ENCODE peak calls at places on chromosomes 2 and 18, in five cellular contexts. C is lower lobe of right lung, A is IMR-90, V is GM23248, O is skeletal muscle cell. D is an unnamed sample.

GRCh38 chr2:222743263-222743865 is 71.9 kb downstream of the MOGAT1 start:
- DNase-seq in C (no peak), A (no peak), V (no peak), O (no peak), D (no peak)

GRCh38 chr2:9231291-9232165 is 24.9 kb downstream of the ASAP2 start:
- DNase-seq in C (peak; percentile 60), A (no peak), V (no peak), O (no peak), D (no peak)

GRCh38 chr2:27133905-27134780 is at the start of gene PREB:
- DNase-seq in C (peak; percentile 99), A (peak; percentile 92), V (peak; percentile 99), O (peak; percentile 78), D (peak; percentile 96)

GRCh38 chr2:201120500-201120899 is 4.5 kb downstream of the CFLAR start:
- DNase-seq in C (no peak), A (no peak), V (no peak), O (no peak), D (no peak)

GRCh38 chr2:73113634-73113958 is 848 bp upstream of the RAB11FIP5 start:
- DNase-seq in C (no peak), A (no peak), V (no peak), O (no peak), D (no peak)

GRCh38 chr2:20698916-20699613 is 32.1 kb downstream of the GDF7 start:
- DNase-seq in C (no peak), A (no peak), V (no peak), O (no peak), D (no peak)

GRCh38 chr2:26752636-26753035 is 11.4 kb upstream of the SLC35F6 start:
- DNase-seq in C (no peak), A (no peak), V (peak; percentile 77), O (no peak), D (no peak)

GRCh38 chr2:240458044-240458899 is 22.8 kb downstream of the GPC1 start:
- DNase-seq in C (peak; percentile 30), A (no peak), V (no peak), O (no peak), D (no peak)

GRCh38 chr2:68311033-68311432 is 8.7 kb downstream of the CNRIP1 start:
- DNase-seq in C (no peak), A (no peak), V (no peak), O (no peak), D (no peak)
- H3K4me3 ChIP-seq in C (no peak overlapping the region), A (no peak overlapping the region), V (no peak overlapping the region), O (no peak overlapping the region), D (no peak overlapping the region)

DNA sequence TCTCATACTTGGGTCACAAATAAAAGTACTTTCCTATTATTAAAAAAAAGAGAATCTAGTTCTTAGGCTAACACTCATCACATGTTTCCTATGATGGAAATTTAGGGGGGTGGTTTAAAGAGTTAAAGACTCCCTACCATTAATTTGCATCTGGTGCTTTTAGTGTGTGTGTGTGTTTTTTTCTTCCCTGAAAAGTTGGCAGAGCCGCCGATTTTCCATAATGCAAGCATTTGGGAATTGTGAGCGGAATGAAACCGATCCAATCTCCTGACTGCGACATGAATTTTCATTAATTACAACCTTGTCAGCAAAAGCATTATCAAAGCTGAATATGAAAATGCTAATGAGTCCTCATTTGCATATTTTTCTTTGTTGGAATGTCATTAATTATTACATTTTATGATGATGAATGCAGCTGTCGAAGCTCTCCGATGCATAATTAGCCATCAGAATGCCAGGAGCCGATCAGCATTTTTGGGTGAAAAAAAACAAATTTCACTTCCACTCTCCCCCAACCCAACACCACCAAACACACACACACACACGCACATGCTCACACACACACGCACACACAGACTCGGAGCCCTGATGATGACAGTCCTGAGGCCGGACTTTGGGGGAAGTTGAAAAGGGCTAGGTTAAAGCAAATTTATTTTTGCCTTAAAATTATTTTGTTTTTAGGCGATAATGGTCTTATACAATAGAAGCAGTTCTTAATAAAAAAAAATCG is 165.4 kb downstream of the TCF4 start:
- DNase-seq in C (no peak), A (peak; percentile 53), V (peak; percentile 73), O (no peak), D (no peak)
- H3K4me3 ChIP-seq in C (peak overlapping the region; percentile 32), A (peak overlapping the region; percentile 43), V (peak overlapping the region; percentile 79), O (peak overlapping the region; percentile 48), D (no peak overlapping the region)

DNA sequence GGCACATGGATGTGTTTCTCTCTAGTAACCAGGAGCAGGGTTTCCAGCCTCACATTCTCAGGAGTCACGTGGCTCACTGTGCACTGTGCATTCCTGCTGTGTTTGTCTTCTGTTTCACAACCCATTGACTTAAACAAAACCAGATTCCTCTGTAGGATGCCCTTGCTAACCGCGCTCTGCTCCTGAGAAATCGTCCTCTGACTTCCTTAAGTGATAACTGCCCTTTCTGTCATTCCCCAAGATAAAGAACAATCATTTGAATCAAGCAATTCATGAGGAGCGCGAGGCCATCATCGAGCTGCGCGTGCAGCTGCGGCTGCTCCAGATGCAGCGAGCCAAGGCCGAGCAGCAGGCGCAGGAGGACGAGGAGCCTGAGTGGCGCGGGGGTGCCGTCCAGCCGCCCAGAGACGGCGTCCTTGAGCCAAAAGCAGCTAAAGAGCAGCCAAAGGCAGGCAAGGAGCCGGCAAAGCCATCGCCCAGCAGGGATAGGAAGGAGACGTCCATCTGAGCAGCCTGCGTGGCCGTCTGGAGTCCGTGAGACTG is 60.2 kb downstream of the RALBP1 start:
- DNase-seq in C (no peak), A (peak; percentile 96), V (peak; percentile 97), O (peak; percentile 84), D (no peak)
- H3K4me3 ChIP-seq in C (no peak overlapping the region), A (no peak overlapping the region), V (peak overlapping the region; percentile 49), O (no peak overlapping the region), D (no peak overlapping the region)

GRCh38 chr2:119365436-119365835 is 1.2 kb downstream of the C2orf76 start:
- DNase-seq in C (no peak), A (no peak), V (no peak), O (no peak), D (no peak)
- H3K4me3 ChIP-seq in C (peak overlapping the region; percentile 83), A (peak overlapping the region; percentile 59), V (peak overlapping the region; percentile 90), O (peak overlapping the region; percentile 91), D (peak overlapping the region; percentile 71)

DNA sequence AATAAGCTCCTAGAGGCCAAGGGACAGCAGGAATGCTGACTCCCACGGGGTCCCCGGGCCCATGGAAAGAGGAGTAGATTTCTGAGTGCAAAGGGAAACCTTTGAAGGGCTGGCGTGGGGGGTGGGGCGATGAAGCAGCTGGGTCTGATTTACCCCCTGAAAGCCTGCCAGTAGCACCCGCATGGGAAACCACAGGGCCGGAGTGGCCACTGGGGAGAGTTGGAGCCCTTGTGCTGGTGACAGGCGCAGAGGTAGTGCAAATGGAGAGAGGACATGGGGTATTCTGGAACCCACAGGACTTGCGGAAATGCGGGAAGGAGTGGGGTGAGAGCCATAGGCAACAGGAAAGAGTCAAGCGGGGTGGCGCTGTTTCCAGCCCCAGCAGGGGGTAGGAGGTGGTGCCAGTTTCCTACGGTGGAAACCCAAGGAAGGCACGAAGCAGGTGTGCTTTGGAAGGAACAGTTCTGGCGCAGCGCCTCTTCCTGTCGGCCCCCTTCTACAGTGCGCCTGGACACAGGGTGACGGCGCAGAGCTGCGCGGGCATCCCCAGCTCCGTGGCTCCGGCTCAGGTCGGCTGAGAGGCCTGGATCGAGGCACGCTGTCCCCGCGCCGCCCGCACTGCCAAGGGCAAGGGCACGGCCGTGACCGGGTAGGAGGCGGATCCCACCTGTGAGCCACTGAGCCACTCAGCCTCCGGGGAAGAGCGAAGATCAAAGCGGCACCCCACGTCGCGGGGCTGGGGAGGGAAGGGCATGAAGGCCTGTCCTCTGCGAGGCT is 149.0 kb upstream of the GLI2 start:
- DNase-seq in C (peak; percentile 60), A (no peak), V (no peak), O (no peak), D (no peak)
- H3K4me3 ChIP-seq in C (no peak overlapping the region), A (no peak overlapping the region), V (no peak overlapping the region), O (no peak overlapping the region), D (no peak overlapping the region)

GRCh38 chr2:54336136-54336976 is 80.3 kb upstream of the TSPYL6 start:
- DNase-seq in C (no peak), A (peak; percentile 92), V (peak; percentile 87), O (peak; percentile 49), D (no peak)
- H3K4me3 ChIP-seq in C (no peak overlapping the region), A (no peak overlapping the region), V (peak overlapping the region; percentile 20), O (no peak overlapping the region), D (no peak overlapping the region)

GRCh38 chr2:101617786-101618185 is 79.7 kb upstream of the MAP4K4 start:
- DNase-seq in C (no peak), A (peak; percentile 4), V (no peak), O (no peak), D (no peak)

GRCh38 chr2:101614127-101614759 is 83.3 kb upstream of the MAP4K4 start:
- DNase-seq in C (no peak), A (no peak), V (no peak), O (no peak), D (no peak)

GRCh38 chr2:101616411-101616810 is 81.1 kb upstream of the MAP4K4 start:
- DNase-seq in C (no peak), A (peak; percentile 34), V (no peak), O (peak; percentile 48), D (no peak)

GRCh38 chr2:101619191-101619591 is 78.3 kb upstream of the MAP4K4 start:
- DNase-seq in C (peak; percentile 67), A (peak; percentile 48), V (no peak), O (peak; percentile 38), D (no peak)

DNA sequence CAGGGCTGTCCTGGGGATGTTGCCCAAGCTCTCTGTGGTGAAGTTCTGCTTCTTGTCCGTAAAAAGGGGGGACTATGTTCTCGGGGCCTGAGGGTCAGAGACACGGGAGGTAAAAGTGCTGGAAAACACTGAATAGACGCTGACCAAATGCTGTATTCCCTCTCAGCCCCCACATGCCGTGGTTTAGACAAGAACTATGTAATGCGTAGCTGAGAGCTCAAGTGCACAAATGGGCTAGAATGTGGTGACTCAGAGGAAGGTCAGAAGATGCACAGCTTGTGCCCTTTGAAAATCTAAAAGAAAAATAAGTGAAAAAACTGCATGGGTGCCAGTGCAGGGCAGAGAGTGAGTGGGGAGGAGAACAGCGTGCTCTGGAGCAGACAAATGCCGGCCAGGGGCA is 80.3 kb upstream of the MAP4K4 start:
- DNase-seq in C (no peak), A (peak; percentile 89), V (peak; percentile 64), O (peak; percentile 82), D (no peak)
- H3K4me3 ChIP-seq in C (no peak overlapping the region), A (no peak overlapping the region), V (no peak overlapping the region), O (no peak overlapping the region), D (no peak overlapping the region)

GRCh38 chr18:5518179-5518770 is 25.5 kb downstream of the EPB41L3 start:
- DNase-seq in C (no peak), A (no peak), V (no peak), O (no peak), D (no peak)
- H3K4me3 ChIP-seq in C (no peak overlapping the region), A (no peak overlapping the region), V (peak overlapping the region; percentile 39), O (no peak overlapping the region), D (no peak overlapping the region)